ENCODE peak calls at places on chromosomes 6 and 20, in ten cellular contexts. One of them, this sample, is unnamed.

GRCh38 chr6:75458895-75459294 is 34.7 kb downstream of the FILIP1 start:
- DNase-seq in brain microvascular endothelial cell: peak
- DNase-seq in AG04450: no peak
- DNase-seq in endothelial cell: no peak
- DNase-seq in omental fat pad: no peak
- DNase-seq in AG09309: peak
- DNase-seq in PC-3: no peak
- DNase-seq in H1: no peak
- DNase-seq in IMR-90: peak
- DNase-seq in HL-60: no peak
- DNase-seq in this sample: no peak

GRCh38 chr20:50392138-50392866 is 117.9 kb upstream of the PTPN1 start:
- DNase-seq in AG04450: no peak
- DNase-seq in brain microvascular endothelial cell: no peak
- DNase-seq in IMR-90: no peak
- DNase-seq in omental fat pad: no peak
- DNase-seq in endothelial cell: no peak
- DNase-seq in AG09309: no peak
- DNase-seq in HL-60: no peak
- DNase-seq in PC-3: no peak
- DNase-seq in H1: no peak
- DNase-seq in this sample: no peak

GRCh38 chr20:38211200-38212097 is 46.4 kb upstream of the TGM2 start:
- DNase-seq in PC-3: no peak
- DNase-seq in HL-60: no peak
- DNase-seq in brain microvascular endothelial cell: no peak
- DNase-seq in IMR-90: no peak
- DNase-seq in endothelial cell: no peak
- DNase-seq in H1: no peak
- DNase-seq in AG04450: no peak
- DNase-seq in omental fat pad: no peak
- DNase-seq in AG09309: no peak
- DNase-seq in this sample: no peak

GRCh38 chr20:5401277-5401676 is 84.5 kb upstream of the PROKR2 start:
- DNase-seq in PC-3: no peak
- DNase-seq in H1: no peak
- DNase-seq in AG09309: no peak
- DNase-seq in HL-60: no peak
- DNase-seq in AG04450: no peak
- DNase-seq in omental fat pad: no peak
- DNase-seq in endothelial cell: no peak
- DNase-seq in brain microvascular endothelial cell: no peak
- DNase-seq in IMR-90: no peak
- DNase-seq in this sample: no peak

GRCh38 chr20:40865095-40865494 is 163.5 kb upstream of the TOP1 start:
- DNase-seq in AG09309: no peak
- DNase-seq in omental fat pad: no peak
- DNase-seq in AG04450: no peak
- DNase-seq in IMR-90: no peak
- DNase-seq in HL-60: no peak
- DNase-seq in brain microvascular endothelial cell: no peak
- DNase-seq in endothelial cell: no peak
- DNase-seq in H1: no peak
- DNase-seq in PC-3: no peak
- DNase-seq in this sample: no peak

GRCh38 chr6:135693971-135694370 is 157.5 kb upstream of the PDE7B start:
- DNase-seq in AG04450: no peak
- DNase-seq in H1: no peak
- DNase-seq in PC-3: no peak
- DNase-seq in omental fat pad: no peak
- DNase-seq in endothelial cell: no peak
- DNase-seq in HL-60: no peak
- DNase-seq in AG09309: no peak
- DNase-seq in IMR-90: no peak
- DNase-seq in brain microvascular endothelial cell: no peak
- DNase-seq in this sample: no peak

GRCh38 chr20:58389324-58389967 is 417 bp downstream of the VAPB start:
- DNase-seq in PC-3: peak
- DNase-seq in H1: no peak
- DNase-seq in AG09309: no peak
- DNase-seq in omental fat pad: no peak
- DNase-seq in HL-60: peak
- DNase-seq in AG04450: no peak
- DNase-seq in endothelial cell: peak
- DNase-seq in brain microvascular endothelial cell: no peak
- DNase-seq in IMR-90: peak
- DNase-seq in this sample: peak

GRCh38 chr6:36758516-36759176 is 61.0 kb downstream of the RAB44 start:
- DNase-seq in HL-60: no peak
- DNase-seq in PC-3: no peak
- DNase-seq in AG04450: no peak
- DNase-seq in IMR-90: no peak
- DNase-seq in H1: no peak
- DNase-seq in brain microvascular endothelial cell: no peak
- DNase-seq in omental fat pad: no peak
- DNase-seq in endothelial cell: no peak
- DNase-seq in AG09309: no peak
- DNase-seq in this sample: no peak

GRCh38 chr20:6824401-6824800 is 56.9 kb downstream of the BMP2 start:
- DNase-seq in H1: no peak
- DNase-seq in IMR-90: no peak
- DNase-seq in HL-60: no peak
- DNase-seq in PC-3: peak
- DNase-seq in AG04450: no peak
- DNase-seq in omental fat pad: no peak
- DNase-seq in AG09309: no peak
- DNase-seq in endothelial cell: no peak
- DNase-seq in brain microvascular endothelial cell: no peak
- DNase-seq in this sample: no peak

GRCh38 chr20:11083841-11084240 is 410.0 kb upstream of the JAG1 start:
- DNase-seq in IMR-90: peak
- DNase-seq in endothelial cell: no peak
- DNase-seq in HL-60: no peak
- DNase-seq in omental fat pad: no peak
- DNase-seq in PC-3: peak
- DNase-seq in brain microvascular endothelial cell: no peak
- DNase-seq in AG09309: no peak
- DNase-seq in AG04450: no peak
- DNase-seq in H1: no peak
- DNase-seq in this sample: no peak

GRCh38 chr6:100886078-100886477 is 4.9 kb upstream of the ASCC3 start:
- DNase-seq in IMR-90: peak
- DNase-seq in endothelial cell: no peak
- DNase-seq in brain microvascular endothelial cell: peak
- DNase-seq in AG04450: peak
- DNase-seq in H1: no peak
- DNase-seq in PC-3: no peak
- DNase-seq in AG09309: no peak
- DNase-seq in omental fat pad: no peak
- DNase-seq in HL-60: no peak
- DNase-seq in this sample: no peak

GRCh38 chr6:73131706-73132105 is 93.6 kb downstream of the KHDC1L start:
- DNase-seq in PC-3: peak
- DNase-seq in omental fat pad: no peak
- DNase-seq in IMR-90: peak
- DNase-seq in H1: no peak
- DNase-seq in AG04450: peak
- DNase-seq in HL-60: no peak
- DNase-seq in brain microvascular endothelial cell: no peak
- DNase-seq in AG09309: no peak
- DNase-seq in endothelial cell: no peak
- DNase-seq in this sample: no peak

GRCh38 chr6:73129653-73130443 is 95.4 kb downstream of the KHDC1L start:
- DNase-seq in HL-60: peak
- DNase-seq in IMR-90: peak
- DNase-seq in H1: peak
- DNase-seq in PC-3: peak
- DNase-seq in brain microvascular endothelial cell: peak
- DNase-seq in endothelial cell: peak
- DNase-seq in omental fat pad: peak
- DNase-seq in AG04450: peak
- DNase-seq in AG09309: peak
- DNase-seq in this sample: peak

GRCh38 chr6:73139681-73140080 is 85.6 kb downstream of the KHDC1L start:
- DNase-seq in PC-3: no peak
- DNase-seq in IMR-90: no peak
- DNase-seq in HL-60: no peak
- DNase-seq in brain microvascular endothelial cell: no peak
- DNase-seq in omental fat pad: no peak
- DNase-seq in H1: no peak
- DNase-seq in AG09309: no peak
- DNase-seq in endothelial cell: no peak
- DNase-seq in AG04450: no peak
- DNase-seq in this sample: no peak

GRCh38 chr6:73134588-73134987 is 90.7 kb downstream of the KHDC1L start:
- DNase-seq in AG09309: no peak
- DNase-seq in PC-3: peak
- DNase-seq in AG04450: no peak
- DNase-seq in omental fat pad: no peak
- DNase-seq in HL-60: no peak
- DNase-seq in endothelial cell: peak
- DNase-seq in H1: peak
- DNase-seq in IMR-90: peak
- DNase-seq in brain microvascular endothelial cell: peak
- DNase-seq in this sample: no peak
- TF ChIP-seq CTCF in AG09309: peak
- TF ChIP-seq CTCF in PC-3: peak
- TF ChIP-seq CTCF in AG04450: peak
- TF ChIP-seq CTCF in omental fat pad: no peak
- TF ChIP-seq CTCF in HL-60: peak
- TF ChIP-seq CTCF in endothelial cell: peak
- TF ChIP-seq CTCF in H1: peak
- TF ChIP-seq CTCF in IMR-90: no peak
- TF ChIP-seq CTCF in brain microvascular endothelial cell: peak
- TF ChIP-seq CTCF in this sample: peak

GRCh38 chr6:156579564-156579963 is 197.6 kb upstream of the ARID1B start:
- DNase-seq in endothelial cell: no peak
- DNase-seq in AG09309: no peak
- DNase-seq in HL-60: no peak
- DNase-seq in IMR-90: no peak
- DNase-seq in PC-3: no peak
- DNase-seq in omental fat pad: no peak
- DNase-seq in H1: no peak
- DNase-seq in AG04450: no peak
- DNase-seq in brain microvascular endothelial cell: no peak
- DNase-seq in this sample: no peak

GRCh38 chr6:156583083-156583482 is 194.1 kb upstream of the ARID1B start:
- DNase-seq in brain microvascular endothelial cell: no peak
- DNase-seq in IMR-90: no peak
- DNase-seq in endothelial cell: no peak
- DNase-seq in H1: no peak
- DNase-seq in AG09309: no peak
- DNase-seq in AG04450: no peak
- DNase-seq in HL-60: no peak
- DNase-seq in PC-3: no peak
- DNase-seq in omental fat pad: no peak
- DNase-seq in this sample: no peak

GRCh38 chr6:156585859-156586258 is 191.3 kb upstream of the ARID1B start:
- DNase-seq in PC-3: no peak
- DNase-seq in brain microvascular endothelial cell: no peak
- DNase-seq in endothelial cell: no peak
- DNase-seq in AG04450: no peak
- DNase-seq in omental fat pad: no peak
- DNase-seq in H1: no peak
- DNase-seq in IMR-90: no peak
- DNase-seq in HL-60: no peak
- DNase-seq in AG09309: no peak
- DNase-seq in this sample: no peak

GRCh38 chr6:156577749-156578148 is 199.4 kb upstream of the ARID1B start:
- DNase-seq in omental fat pad: no peak
- DNase-seq in HL-60: no peak
- DNase-seq in AG04450: no peak
- DNase-seq in endothelial cell: no peak
- DNase-seq in PC-3: no peak
- DNase-seq in IMR-90: no peak
- DNase-seq in AG09309: no peak
- DNase-seq in H1: no peak
- DNase-seq in brain microvascular endothelial cell: no peak
- DNase-seq in this sample: no peak

GRCh38 chr6:156582509-156582992 is 194.6 kb upstream of the ARID1B start:
- DNase-seq in IMR-90: no peak
- DNase-seq in PC-3: no peak
- DNase-seq in omental fat pad: no peak
- DNase-seq in AG04450: no peak
- DNase-seq in brain microvascular endothelial cell: no peak
- DNase-seq in H1: no peak
- DNase-seq in AG09309: no peak
- DNase-seq in HL-60: no peak
- DNase-seq in endothelial cell: no peak
- DNase-seq in this sample: no peak
- TF ChIP-seq CTCF in IMR-90: no peak
- TF ChIP-seq CTCF in PC-3: no peak
- TF ChIP-seq CTCF in omental fat pad: no peak
- TF ChIP-seq CTCF in AG04450: no peak
- TF ChIP-seq CTCF in brain microvascular endothelial cell: no peak
- TF ChIP-seq CTCF in H1: no peak
- TF ChIP-seq CTCF in AG09309: no peak
- TF ChIP-seq CTCF in HL-60: no peak
- TF ChIP-seq CTCF in endothelial cell: no peak
- TF ChIP-seq CTCF in this sample: no peak

DNA sequence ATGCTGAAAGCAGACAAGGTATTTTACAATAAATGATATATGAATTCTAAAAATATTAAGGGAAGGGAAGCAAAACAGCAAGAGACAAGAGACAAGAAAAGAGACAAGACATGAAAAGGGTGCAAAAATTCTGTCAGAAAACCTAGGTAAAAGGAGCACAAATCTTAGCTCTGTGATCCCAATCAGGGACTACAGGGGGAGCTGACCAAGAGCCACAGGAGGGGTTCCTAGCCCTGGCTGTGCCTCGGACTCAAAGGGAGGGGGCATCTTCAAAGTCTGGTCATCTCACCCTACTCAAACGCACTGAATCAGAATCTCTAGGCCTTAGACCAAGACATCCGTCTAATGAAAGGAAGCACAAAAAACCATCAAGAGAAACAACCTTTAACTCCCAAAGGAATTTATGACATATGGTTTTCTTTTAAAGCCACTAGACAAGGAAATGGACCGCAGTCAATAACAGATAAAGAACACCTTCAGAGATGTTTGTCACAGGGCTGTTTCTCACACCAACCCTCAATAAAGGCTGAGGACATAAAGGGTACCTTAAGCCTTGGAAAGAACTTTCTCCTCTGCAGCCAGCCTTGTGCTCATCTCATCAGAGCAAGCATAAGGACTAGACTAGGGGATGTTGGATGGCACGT is 130.4 kb upstream of the CDYL start:
- DNase-seq in H1: no peak
- DNase-seq in HL-60: no peak
- DNase-seq in AG09309: no peak
- DNase-seq in PC-3: no peak
- DNase-seq in AG04450: no peak
- DNase-seq in endothelial cell: no peak
- DNase-seq in IMR-90: no peak
- DNase-seq in omental fat pad: no peak
- DNase-seq in brain microvascular endothelial cell: no peak
- DNase-seq in this sample: no peak
- TF ChIP-seq CTCF in H1: peak
- TF ChIP-seq CTCF in HL-60: no peak
- TF ChIP-seq CTCF in AG09309: no peak
- TF ChIP-seq CTCF in PC-3: no peak
- TF ChIP-seq CTCF in AG04450: peak
- TF ChIP-seq CTCF in endothelial cell: no peak
- TF ChIP-seq CTCF in IMR-90: peak
- TF ChIP-seq CTCF in omental fat pad: no peak
- TF ChIP-seq CTCF in brain microvascular endothelial cell: peak
- TF ChIP-seq CTCF in this sample: no peak

GRCh38 chr6:33702345-33702977 is 9.0 kb downstream of the UQCC2 start:
- DNase-seq in AG09309: peak
- DNase-seq in endothelial cell: peak
- DNase-seq in brain microvascular endothelial cell: peak
- DNase-seq in H1: no peak
- DNase-seq in PC-3: peak
- DNase-seq in omental fat pad: no peak
- DNase-seq in HL-60: no peak
- DNase-seq in IMR-90: peak
- DNase-seq in AG04450: peak
- DNase-seq in this sample: no peak
- TF ChIP-seq CTCF in AG09309: peak
- TF ChIP-seq CTCF in endothelial cell: no peak
- TF ChIP-seq CTCF in brain microvascular endothelial cell: peak
- TF ChIP-seq CTCF in H1: peak
- TF ChIP-seq CTCF in PC-3: peak
- TF ChIP-seq CTCF in omental fat pad: no peak
- TF ChIP-seq CTCF in HL-60: peak
- TF ChIP-seq CTCF in IMR-90: peak
- TF ChIP-seq CTCF in AG04450: peak
- TF ChIP-seq CTCF in this sample: peak

This sample was measured in mesothelial cell of epicardium.